ENCODE peak calls at places on chromosomes 7 and 10, in seven cellular contexts. F, G, P, Z, I, A and T are unnamed samples.

GRCh38 chr7:129665013-129665401 is 53.5 kb downstream of the NRF1 start:
- DNase-seq in Z (no peak), G (peak; percentile 46), I (peak; percentile 26), P (no peak), A (peak; percentile 75), F (peak; percentile 49), T (peak; percentile 92)

GRCh38 chr10:28906440-28906839 is 229.1 kb downstream of the BAMBI start:
- DNase-seq in A (no peak), I (no peak), G (no peak), P (no peak), Z (no peak), F (no peak), T (no peak)

GRCh38 chr10:118911361-118911760 is 118.2 kb upstream of the NANOS1 start:
- DNase-seq in P (no peak), I (no peak), F (no peak), A (peak; percentile 4), Z (no peak), G (no peak), T (no peak)

GRCh38 chr10:69659286-69660027 is 29.4 kb downstream of the FAM241B start:
- DNase-seq in P (no peak), G (no peak), F (no peak), Z (no peak), I (no peak), A (peak; percentile 19), T (no peak)

GRCh38 chr7:102225025-102225424 is 61.6 kb upstream of the SH2B2 start:
- DNase-seq in I (no peak), Z (no peak), G (no peak), P (no peak), A (no peak), F (no peak), T (no peak)

GRCh38 chr10:57968328-57969016 is 299.2 kb downstream of the IPMK start:
- DNase-seq in P (no peak), F (no peak), A (no peak), Z (no peak), G (no peak), I (no peak), T (no peak)

GRCh38 chr7:17815318-17815717 is 125.0 kb downstream of the SNX13 start:
- DNase-seq in A (no peak), G (no peak), I (no peak), P (no peak), F (no peak), Z (no peak), T (no peak)

GRCh38 chr10:44392420-44392819 is 7.5 kb upstream of the CXCL12 start:
- DNase-seq in G (no peak), Z (no peak), P (no peak), F (no peak), I (no peak), A (no peak), T (no peak)

GRCh38 chr7:36439624-36440023 is 50.0 kb downstream of the ANLN start:
- DNase-seq in G (no peak), I (no peak), A (peak; percentile 11), Z (no peak), F (no peak), P (no peak), T (no peak)

GRCh38 chr10:28875535-28876208 is 198.4 kb downstream of the BAMBI start:
- DNase-seq in I (no peak), A (peak; percentile 13), G (no peak), Z (no peak), P (no peak), F (no peak), T (no peak)

GRCh38 chr7:127890726-127891125 is 140.5 kb downstream of the LRRC4 start:
- DNase-seq in F (no peak), Z (no peak), G (no peak), P (no peak), A (no peak), I (no peak), T (no peak)

GRCh38 chr7:52107355-52107754 is 790.7 kb upstream of the COBL start:
- DNase-seq in I (no peak), F (no peak), G (no peak), A (no peak), P (no peak), Z (no peak), T (no peak)

GRCh38 chr7:13309535-13309934 is 622.1 kb downstream of the ARL4A start:
- DNase-seq in F (no peak), A (peak; percentile 34), I (no peak), G (no peak), P (no peak), Z (no peak), T (no peak)

GRCh38 chr7:98831641-98832221 is 38.1 kb downstream of the TMEM130 start:
- DNase-seq in A (peak; percentile 41), Z (peak; percentile 40), I (no peak), P (no peak), G (no peak), F (no peak), T (no peak)

GRCh38 chr10:27223964-27224363 is 16.6 kb downstream of the ACBD5 start:
- DNase-seq in I (no peak), F (no peak), A (peak; percentile 73), G (peak; percentile 39), P (peak; percentile 34), Z (peak; percentile 56), T (no peak)

GRCh38 chr7:103469095-103469948 is 23.3 kb upstream of the SLC26A5 start:
- DNase-seq in P (no peak), A (no peak), F (no peak), I (no peak), Z (no peak), G (no peak), T (no peak)

GRCh38 chr7:135966341-135967043 is 10.7 kb downstream of the MTPN start:
- DNase-seq in Z (no peak), I (no peak), P (no peak), A (no peak), F (no peak), G (no peak), T (no peak)

GRCh38 chr10:95755511-95756004 is 405 bp upstream of the ENTPD1 start:
- DNase-seq in I (peak; percentile 19), F (no peak), A (peak; percentile 15), G (peak; percentile 52), Z (peak; percentile 96), P (peak; percentile 43), T (no peak)

GRCh38 chr7:7221602-7222038 is 39.3 kb downstream of the C1GALT1 start:
- DNase-seq in F (peak; percentile 34), I (no peak), Z (no peak), G (no peak), P (no peak), A (peak; percentile 82), T (peak; percentile 39)

GRCh38 chr7:142930126-142930730 is 3.3 kb downstream of the TRPV5 start:
- DNase-seq in I (no peak), G (no peak), F (no peak), Z (no peak), A (no peak), P (no peak), T (no peak)

GRCh38 chr7:70460562-70460961 is 671.4 kb upstream of the GALNT17 start:
- DNase-seq in G (no peak), P (no peak), Z (no peak), A (no peak), F (no peak), I (no peak), T (no peak)

GRCh38 chr7:66766041-66766440 is 25.5 kb downstream of the RABGEF1 start:
- DNase-seq in F (no peak), Z (no peak), P (no peak), A (no peak), G (no peak), I (no peak), T (no peak)
- H3K4me3 ChIP-seq in F (no peak overlapping the region), Z (no peak overlapping the region), P (no peak overlapping the region), A (no peak overlapping the region), G (no peak overlapping the region), I (no peak overlapping the region), T (no peak overlapping the region)

GRCh38 chr10:17657116-17657500 is 13.2 kb downstream of the STAM start:
- DNase-seq in F (no peak), P (no peak), G (no peak), I (no peak), A (no peak), Z (no peak), T (no peak)

GRCh38 chr10:17651891-17652290 is 7.9 kb downstream of the STAM start:
- DNase-seq in F (no peak), Z (no peak), A (peak; percentile 59), I (no peak), P (no peak), G (no peak), T (no peak)

GRCh38 chr10:17652585-17652984 is 8.6 kb downstream of the STAM start:
- DNase-seq in P (no peak), A (peak; percentile 25), I (no peak), F (no peak), Z (no peak), G (no peak), T (no peak)

GRCh38 chr10:17655567-17656146 is 11.7 kb downstream of the STAM start:
- DNase-seq in A (no peak), I (no peak), Z (peak; percentile 76), G (no peak), F (no peak), P (no peak), T (no peak)

GRCh38 chr10:17655009-17655408 is 11.1 kb downstream of the STAM start:
- DNase-seq in I (no peak), P (no peak), F (no peak), A (no peak), G (no peak), Z (no peak), T (no peak)
- H3K4me3 ChIP-seq in I (no peak overlapping the region), P (no peak overlapping the region), F (no peak overlapping the region), A (no peak overlapping the region), G (no peak overlapping the region), Z (no peak overlapping the region), T (no peak overlapping the region)

GRCh38 chr7:73879977-73880681 is 19.2 kb downstream of the TMEM270 start:
- DNase-seq in A (peak; percentile 52), F (peak; percentile 76), G (peak; percentile 42), Z (no peak), I (no peak), P (peak; percentile 85), T (no peak)
- H3K4me3 ChIP-seq in A (peak overlapping the region; percentile 64), F (no peak overlapping the region), G (no peak overlapping the region), Z (no peak overlapping the region), I (no peak overlapping the region), P (peak overlapping the region; percentile 3), T (no peak overlapping the region)

GRCh38 chr10:71887767-71888166 is 36.7 kb upstream of the PSAP start:
- DNase-seq in I (no peak), P (no peak), Z (no peak), F (no peak), A (peak; percentile 8), G (no peak), T (no peak)

GRCh38 chr10:71891437-71891836 is 40.4 kb upstream of the PSAP start:
- DNase-seq in G (no peak), F (no peak), Z (no peak), I (no peak), P (no peak), A (no peak), T (no peak)

GRCh38 chr10:71888623-71889387 is 37.8 kb upstream of the PSAP start:
- DNase-seq in Z (peak; percentile 95), F (peak; percentile 69), A (peak; percentile 97), G (peak; percentile 89), I (peak; percentile 91), P (peak; percentile 89), T (peak; percentile 73)

GRCh38 chr10:71889388-71889987 is 38.4 kb upstream of the PSAP start:
- DNase-seq in P (no peak), G (no peak), I (no peak), F (no peak), Z (peak; percentile 24), A (no peak), T (no peak)

DNA sequence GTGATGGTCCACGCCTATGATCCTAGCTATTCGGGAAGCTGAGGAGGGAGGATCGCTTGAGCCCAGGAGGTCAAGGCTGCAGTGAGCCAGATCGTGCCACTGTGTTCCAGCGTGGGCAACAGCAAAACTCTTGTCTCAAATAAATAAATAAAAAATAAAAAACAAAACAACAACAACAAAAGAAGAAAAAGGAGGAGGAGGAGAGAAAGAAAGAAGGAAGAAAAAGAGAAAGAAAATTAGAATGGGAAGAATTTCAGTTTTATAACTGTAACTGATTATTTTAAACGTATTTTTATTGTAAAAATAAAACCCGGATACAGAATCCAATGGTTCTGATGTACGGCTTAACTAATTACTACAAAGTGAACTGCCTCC is 37.2 kb upstream of the PSAP start:
- DNase-seq in I (no peak), Z (no peak), P (no peak), G (no peak), F (no peak), A (no peak), T (no peak)
- H3K4me3 ChIP-seq in I (peak overlapping the region; percentile 39), Z (peak overlapping the region; percentile 56), P (peak overlapping the region; percentile 57), G (no peak overlapping the region), F (peak overlapping the region; percentile 47), A (peak overlapping the region; percentile 85), T (peak overlapping the region; percentile 57)